ENCODE peak calls at places on chromosomes 3 and 15, in eight cellular contexts. M is Kasumi-1, C is lung, V is NCI-H2029, B is NCI-H1436, I is iris pigment epithelial cell, R is GM12878, S is kidney. Q is an unnamed sample.

GRCh38 chr3:154818676-154819255 is 261.4 kb upstream of the MME start:
- DNase-seq in M (no peak), C (no peak), V (no peak), B (no peak), I (peak), R (no peak), S (no peak), Q (no peak)

GRCh38 chr3:76651784-76652183 is 388.1 kb upstream of the ROBO2 start:
- DNase-seq in M (no peak), C (no peak), V (no peak), B (no peak), I (peak), R (no peak), S (no peak), Q (peak)

GRCh38 chr3:157122116-157122515 is 37.8 kb downstream of the CCNL1 start:
- DNase-seq in M (no peak), C (no peak), V (no peak), B (no peak), I (peak), R (no peak), S (no peak), Q (peak)

GRCh38 chr3:63814300-63814699 is 4.8 kb upstream of the C3orf49 start:
- DNase-seq in M (no peak), C (no peak), V (no peak), B (no peak), I (peak), R (no peak), S (no peak), Q (no peak)

GRCh38 chr3:106862067-106862466 is 515.2 kb upstream of the CCDC54 start:
- DNase-seq in M (no peak), C (no peak), V (no peak), B (no peak), I (peak), R (no peak), S (no peak), Q (no peak)

GRCh38 chr15:68312701-68313204 is 35.2 kb downstream of the FEM1B start:
- DNase-seq in M (no peak), C (no peak), V (no peak), B (no peak), I (peak), R (no peak), S (peak), Q (no peak)

GRCh38 chr3:25044762-25045161 is 383.3 kb upstream of the RARB start:
- DNase-seq in M (no peak), C (no peak), V (no peak), B (no peak), I (no peak), R (no peak), S (no peak), Q (no peak)

GRCh38 chr3:86938706-86939105 is 52.2 kb downstream of the VGLL3 start:
- DNase-seq in M (no peak), C (no peak), V (no peak), B (no peak), I (peak), R (no peak), S (no peak), Q (no peak)

GRCh38 chr3:24682141-24682547 is 187.5 kb upstream of the THRB start:
- DNase-seq in M (no peak), C (no peak), V (no peak), B (no peak), I (peak), R (no peak), S (no peak), Q (no peak)

Q was measured in H4.